ENCODE peak calls at places on chromosomes 5 and 9, in ten cellular contexts. Z, K, X, G, W, T, O, L, Q and D are unnamed samples.
A peak's percentile ranks its signal among the peaks of the same experiment; 100 is the strongest.

GRCh38 chr9:127973169-127974001 is 7.4 kb downstream of the EEIG1 start:
- DNase-seq in G (peak; percentile 7), Z (no peak), L (no peak), W (no peak), Q (no peak), X (no peak), K (no peak), T (no peak), O (no peak), D (no peak)

GRCh38 chr5:150350524-150351344 is 6.8 kb upstream of the TCOF1 start:
- DNase-seq in X (peak; percentile 88), L (no peak), T (peak; percentile 71), W (peak; percentile 80), Q (peak; percentile 80), O (peak; percentile 10), Z (peak; percentile 66), K (peak; percentile 71), G (peak; percentile 85), D (peak; percentile 28)

GRCh38 chr9:8727191-8727590 is 927.6 kb upstream of the DMAC1 start:
- DNase-seq in T (no peak), K (no peak), X (no peak), Q (no peak), O (no peak), L (no peak), G (no peak), W (no peak), Z (no peak), D (no peak)

GRCh38 chr5:93053825-93054224 is 527.2 kb downstream of the NR2F1-AS1 start:
- DNase-seq in G (no peak), Q (no peak), Z (no peak), T (no peak), O (no peak), K (peak; percentile 31), W (no peak), X (no peak), L (no peak), D (no peak)

GRCh38 chr5:141245250-141245717 is at the start of gene PCDHB15:
- DNase-seq in L (no peak), O (no peak), T (no peak), K (no peak), W (peak; percentile 25), X (no peak), G (peak; percentile 12), Z (peak; percentile 3), Q (peak; percentile 51), D (no peak)

GRCh38 chr5:18745988-18746615 is 1111.8 kb downstream of the TAF11L14 start:
- DNase-seq in K (peak; percentile 7), X (no peak), G (peak; percentile 34), T (no peak), O (no peak), Z (peak; percentile 82), L (peak; percentile 52), Q (no peak), W (no peak), D (no peak)

GRCh38 chr5:1852324-1852947 is 30.3 kb downstream of the IRX4 start:
- DNase-seq in T (no peak), L (no peak), O (no peak), K (no peak), W (no peak), Z (no peak), Q (no peak), X (peak; percentile 62), G (no peak), D (no peak)

GRCh38 chr9:110541950-110542349 is 37.6 kb downstream of the SVEP1 start:
- DNase-seq in L (no peak), Q (no peak), Z (no peak), O (no peak), K (peak; percentile 53), G (no peak), X (no peak), T (no peak), W (no peak), D (no peak)

GRCh38 chr9:122526602-122527001 is 491 bp downstream of the OR1N1 start:
- DNase-seq in Q (no peak), W (no peak), Z (no peak), L (no peak), K (no peak), O (no peak), X (no peak), G (no peak), T (no peak), D (no peak)

GRCh38 chr5:174190073-174190675 is 144.7 kb downstream of the NSG2 start:
- DNase-seq in T (peak; percentile 25), O (no peak), Z (no peak), W (no peak), G (no peak), X (no peak), K (no peak), L (no peak), Q (no peak), D (no peak)

GRCh38 chr5:52864884-52865283 is 77.2 kb downstream of the ITGA1 start:
- DNase-seq in K (no peak), O (no peak), W (no peak), X (no peak), Z (no peak), Q (no peak), L (no peak), G (no peak), T (no peak), D (no peak)

GRCh38 chr5:32283539-32284377 is 29.0 kb downstream of the MTMR12 start:
- DNase-seq in W (no peak), G (no peak), O (no peak), K (peak; percentile 60), L (no peak), Z (peak; percentile 49), Q (no peak), X (no peak), T (no peak), D (no peak)

GRCh38 chr9:80231847-80232246 is 660.1 kb downstream of the TLE4 start:
- DNase-seq in O (no peak), G (no peak), Z (no peak), L (no peak), K (no peak), X (no peak), Q (no peak), T (no peak), W (no peak), D (no peak)

GRCh38 chr5:177023247-177023703 is 779 bp downstream of the ZNF346 start:
- DNase-seq in O (no peak), L (no peak), X (no peak), K (peak; percentile 20), T (no peak), G (peak; percentile 18), Q (no peak), Z (no peak), W (no peak), D (no peak)

GRCh38 chr5:150114102-150114641 is 27.8 kb upstream of the CSF1R start:
- DNase-seq in L (no peak), X (peak; percentile 48), O (no peak), T (peak; percentile 61), Q (no peak), K (no peak), G (no peak), Z (no peak), W (no peak), D (no peak)

GRCh38 chr5:41433552-41434181 is 76.7 kb downstream of the PLCXD3 start:
- DNase-seq in G (no peak), W (no peak), L (no peak), Z (no peak), T (no peak), O (no peak), Q (peak; percentile 13), K (no peak), X (no peak), D (no peak)

GRCh38 chr5:135462304-135462703 is 10.2 kb upstream of the TIFAB start:
- DNase-seq in Q (peak; percentile 74), T (no peak), G (peak; percentile 42), X (peak; percentile 48), Z (peak; percentile 67), L (peak; percentile 63), W (no peak), O (no peak), K (peak; percentile 49), D (no peak)

GRCh38 chr5:55604611-55605067 is 69.9 kb upstream of the PLPP1 start:
- DNase-seq in W (no peak), L (no peak), O (no peak), Z (peak; percentile 23), G (no peak), T (no peak), K (peak; percentile 64), X (no peak), Q (no peak), D (no peak)

GRCh38 chr5:881551-881935 is 11.1 kb downstream of the BRD9 start:
- DNase-seq in Q (no peak), O (no peak), W (no peak), K (no peak), X (peak; percentile 42), L (no peak), T (no peak), Z (no peak), G (no peak), D (no peak)

GRCh38 chr9:134623408-134624066 is 18.1 kb upstream of the COL5A1 start:
- DNase-seq in G (no peak), T (peak; percentile 62), L (no peak), O (no peak), X (peak; percentile 59), Q (no peak), Z (no peak), W (no peak), K (no peak), D (no peak)

GRCh38 chr9:35110327-35110758 is 5.3 kb downstream of the ATOSB start:
- DNase-seq in X (peak; percentile 80), Q (no peak), K (peak; percentile 37), Z (peak; percentile 75), G (no peak), W (peak; percentile 68), L (no peak), T (peak; percentile 91), O (peak; percentile 58), D (no peak)

GRCh38 chr5:177131711-177132503 is 1.7 kb upstream of the NSD1 start:
- DNase-seq in W (no peak), T (no peak), K (no peak), Q (peak; percentile 64), Z (no peak), X (peak; percentile 84), L (no peak), O (no peak), G (peak; percentile 36), D (no peak)

GRCh38 chr9:35729700-35730485 is 2.1 kb downstream of the TLN1 start:
- DNase-seq in L (peak; percentile 4), W (no peak), Z (peak; percentile 94), G (peak; percentile 53), K (peak; percentile 80), O (no peak), Q (no peak), X (no peak), T (peak; percentile 85), D (no peak)

GRCh38 chr5:31064215-31064614 is 129.3 kb upstream of the CDH6 start:
- DNase-seq in K (no peak), T (no peak), Q (no peak), X (no peak), O (no peak), W (peak; percentile 41), Z (no peak), L (no peak), G (no peak), D (no peak)

GRCh38 chr9:5178126-5178805 is 7.2 kb downstream of the INSL6 start:
- DNase-seq in Q (no peak), T (no peak), K (no peak), W (no peak), G (no peak), L (no peak), Z (peak; percentile 11), O (no peak), X (no peak), D (no peak)

GRCh38 chr5:34914671-34915138 is 599 bp downstream of the RAD1 start:
- DNase-seq in T (no peak), L (no peak), Q (peak; percentile 40), Z (no peak), X (peak; percentile 80), G (peak; percentile 53), W (no peak), O (no peak), K (peak; percentile 39), D (no peak)

GRCh38 chr9:108569624-108570023 is 286.2 kb downstream of the ACTL7B start:
- DNase-seq in O (no peak), G (no peak), X (no peak), L (no peak), W (no peak), T (no peak), K (peak; percentile 65), Q (no peak), Z (peak; percentile 78), D (no peak)

GRCh38 chr5:120405923-120406322 is 58.2 kb upstream of the PRR16 start:
- DNase-seq in G (no peak), T (no peak), O (no peak), Q (no peak), Z (peak; percentile 87), W (no peak), K (peak; percentile 74), X (no peak), L (no peak), D (no peak)